ENCODE peak calls at places on chromosomes 11 and 22, in four cellular contexts. G is omental fat pad, X is neural crest cell, J is amygdala. C is an unnamed sample.

GRCh38 chr11:61120865-61121831 is 18.9 kb downstream of the CD5 start:
- DNase-seq in J (no peak), G (no peak), X (no peak), C (no peak)

GRCh38 chr11:12863605-12864121 is 145.5 kb upstream of the RASSF10 start:
- DNase-seq in G (no peak), X (no peak), J (no peak), C (no peak)

GRCh38 chr11:124657922-124658321 is 15.6 kb downstream of the SIAE start:
- DNase-seq in X (no peak), J (no peak), G (no peak), C (no peak)

GRCh38 chr22:25403752-25404471 is 160.6 kb upstream of the GRK3 start:
- DNase-seq in X (no peak), J (no peak), G (no peak), C (no peak)

GRCh38 chr11:126782810-126783209 is 217.8 kb downstream of the KIRREL3 start:
- DNase-seq in J (no peak), X (no peak), G (no peak), C (no peak)

GRCh38 chr22:25375683-25376082 is 156.2 kb downstream of the CRYBB2 start:
- DNase-seq in G (no peak), X (no peak), J (no peak), C (no peak)

GRCh38 chr11:33319965-33320813 is 63.0 kb downstream of the HIPK3 start:
- DNase-seq in G (no peak), X (no peak), J (no peak), C (no peak)

GRCh38 chr22:21032037-21032842 is at the start of gene SLC7A4:
- DNase-seq in X (no peak), G (no peak), J (no peak), C (no peak)

GRCh38 chr22:43467171-43467570 is 55.4 kb downstream of the MPPED1 start:
- DNase-seq in J (no peak), G (no peak), X (no peak), C (no peak)

GRCh38 chr22:23772315-23773246 is at the start of gene MMP11:
- DNase-seq in J (no peak), X (peak), G (no peak), C (no peak)

GRCh38 chr22:25057013-25057881 is 104.7 kb downstream of the KIAA1671 start:
- DNase-seq in G (peak), J (no peak), X (peak), C (peak)

GRCh38 chr11:125378596-125378995 is 117.5 kb downstream of the FEZ1 start:
- DNase-seq in G (no peak), X (no peak), J (no peak), C (no peak)

GRCh38 chr11:59899532-59899931 is 20.9 kb downstream of the OOSP3 start:
- DNase-seq in J (no peak), X (no peak), G (no peak), C (no peak)

GRCh38 chr22:39128508-39128907 is 24.0 kb downstream of the CBX7 start:
- DNase-seq in J (no peak), G (no peak), X (no peak), C (no peak)

GRCh38 chr11:35063453-35063852 is 75.5 kb upstream of the CD44 start:
- DNase-seq in X (no peak), G (no peak), J (no peak), C (no peak)

GRCh38 chr11:89420981-89421380 is 70.2 kb downstream of the NOX4 start:
- DNase-seq in J (no peak), G (no peak), X (no peak), C (no peak)

GRCh38 chr11:73566977-73567755 is 30.7 kb downstream of the FAM168A start:
- DNase-seq in X (no peak), G (no peak), J (no peak), C (no peak)

GRCh38 chr11:134404485-134405341 is 7.3 kb downstream of the B3GAT1 start:
- DNase-seq in J (no peak), G (no peak), X (no peak), C (no peak)

GRCh38 chr11:15897211-15897960 is 459.0 kb downstream of the SOX6 start:
- DNase-seq in X (no peak), G (no peak), J (no peak), C (no peak)

GRCh38 chr11:17385926-17386325 is 2.5 kb downstream of the KCNJ11 start:
- DNase-seq in G (no peak), J (no peak), X (no peak), C (no peak)

GRCh38 chr11:18705651-18706281 is 7.2 kb downstream of the TMEM86A start:
- DNase-seq in J (no peak), G (no peak), X (no peak), C (no peak)

GRCh38 chr11:30581646-30582045 is 4.5 kb downstream of the MPPED2 start:
- DNase-seq in G (no peak), J (no peak), X (no peak), C (no peak)

GRCh38 chr22:36541831-36542391 is 12.9 kb upstream of the EIF3D start:
- DNase-seq in X (no peak), G (no peak), J (no peak), C (no peak)

GRCh38 chr22:24585461-24585860 is 7.4 kb downstream of the LRRC75B start:
- DNase-seq in G (no peak), J (no peak), X (no peak), C (no peak)

GRCh38 chr11:19628018-19628417 is 84.6 kb upstream of the NAV2 start:
- DNase-seq in X (no peak), J (no peak), G (no peak), C (no peak)

GRCh38 chr11:70364745-70365535 is 33.4 kb upstream of the CTTN start:
- DNase-seq in J (no peak), G (no peak), X (no peak), C (no peak)

GRCh38 chr11:116281173-116282160 is 491.3 kb downstream of the BUD13 start:
- DNase-seq in X (no peak), G (no peak), J (no peak), C (no peak)

GRCh38 chr11:19679952-19680823 is 32.4 kb upstream of the NAV2 start:
- DNase-seq in X (no peak), G (peak), J (peak), C (no peak)

GRCh38 chr11:27209562-27210005 is 153.4 kb downstream of the CCDC34 start:
- DNase-seq in G (no peak), J (no peak), X (no peak), C (no peak)

GRCh38 chr22:32534252-32535215 is 59.9 kb downstream of the FBXO7 start:
- DNase-seq in G (no peak), X (peak), J (no peak), C (no peak)

GRCh38 chr11:44970293-44970692 is 19.6 kb upstream of the TP53I11 start:
- DNase-seq in J (no peak), G (no peak), X (no peak), C (no peak)

GRCh38 chr11:94153320-94153719 is 24.7 kb downstream of the PANX1 start:
- DNase-seq in X (no peak), J (no peak), G (no peak), C (no peak)

GRCh38 chr11:110479445-110480101 is 49.8 kb downstream of the FDX1 start:
- DNase-seq in J (no peak), X (no peak), G (no peak), C (no peak)